ENCODE peak calls at places on chromosomes 2 and 18, in seven cellular contexts. A is dorsolateral prefrontal cortex, F is OCI-LY7, O is natural killer cell, R is GM12878, X is lung, D is H9. K is an unnamed sample.

GRCh38 chr2:45964945-45965344 is 313.5 kb downstream of the PRKCE start:
- DNase-seq in A (no peak), F (no peak), O (no peak), R (no peak), X (no peak), D (no peak), K (no peak)

GRCh38 chr2:45452866-45453265 is 158.2 kb downstream of the SRBD1 start:
- DNase-seq in A (no peak), F (no peak), O (no peak), R (no peak), X (no peak), D (no peak), K (no peak)

GRCh38 chr2:43407826-43408783 is 181.7 kb upstream of the ZFP36L2 start:
- DNase-seq in A (no peak), F (peak), O (no peak), R (peak), X (no peak), D (no peak), K (no peak)

GRCh38 chr2:2527162-2527561 is 196.1 kb upstream of the MYT1L start:
- DNase-seq in A (no peak), F (no peak), O (no peak), R (no peak), X (no peak), D (no peak), K (no peak)

GRCh38 chr2:97718051-97718882 is 4.9 kb downstream of the ZAP70 start:
- DNase-seq in A (no peak), F (peak), O (peak), R (no peak), X (no peak), D (no peak), K (peak)

GRCh38 chr2:10410716-10411437 is 37.2 kb downstream of the ODC1 start:
- DNase-seq in A (no peak), F (peak), O (no peak), R (no peak), X (no peak), D (no peak), K (no peak)

GRCh38 chr2:171855401-171855800 is 38.6 kb downstream of the SLC25A12 start:
- DNase-seq in A (no peak), F (no peak), O (no peak), R (no peak), X (no peak), D (no peak), K (no peak)

GRCh38 chr18:76494541-76495403 is at the start of gene ZNF516:
- DNase-seq in A (no peak), F (peak), O (peak), R (no peak), X (no peak), D (no peak), K (peak)

GRCh38 chr2:95267458-95268207 is 6.6 kb upstream of the PROM2 start:
- DNase-seq in A (peak), F (no peak), O (peak), R (no peak), X (peak), D (peak), K (no peak)

GRCh38 chr2:3138621-3139020 is 239.0 kb downstream of the EIPR1 start:
- DNase-seq in A (no peak), F (no peak), O (no peak), R (no peak), X (no peak), D (no peak), K (no peak)

GRCh38 chr2:206225435-206226232 is 48.8 kb upstream of the ZDBF2 start:
- DNase-seq in A (no peak), F (no peak), O (no peak), R (peak), X (no peak), D (no peak), K (no peak)

GRCh38 chr2:169822036-169822435 is 2.7 kb downstream of the METTL5 start:
- DNase-seq in A (no peak), F (no peak), O (no peak), R (no peak), X (no peak), D (no peak), K (no peak)

GRCh38 chr2:19632327-19633040 is 269.3 kb downstream of the TTC32 start:
- DNase-seq in A (no peak), F (no peak), O (no peak), R (no peak), X (no peak), D (no peak), K (no peak)

GRCh38 chr2:216574046-216574445 is 59.2 kb upstream of the IGFBP2 start:
- DNase-seq in A (no peak), F (no peak), O (no peak), R (no peak), X (no peak), D (no peak), K (no peak)

GRCh38 chr2:216987176-216987809 is 127.4 kb upstream of the TNP1 start:
- DNase-seq in A (no peak), F (no peak), O (no peak), R (no peak), X (no peak), D (no peak), K (no peak)

GRCh38 chr18:57831597-57832377 is 28.7 kb upstream of the ATP8B1 start:
- DNase-seq in A (no peak), F (no peak), O (no peak), R (no peak), X (no peak), D (no peak), K (no peak)

GRCh38 chr2:186827426-186827825 is 21.5 kb downstream of the ZSWIM2 start:
- DNase-seq in A (no peak), F (no peak), O (no peak), R (no peak), X (no peak), D (no peak), K (no peak)

GRCh38 chr2:223941579-223942277 is 3.4 kb downstream of the WDFY1 start:
- DNase-seq in A (no peak), F (no peak), O (peak), R (peak), X (no peak), D (no peak), K (no peak)

GRCh38 chr2:12131975-12132374 is 385.5 kb downstream of the LPIN1 start:
- DNase-seq in A (no peak), F (no peak), O (no peak), R (no peak), X (no peak), D (no peak), K (no peak)

GRCh38 chr2:81589406-81589805 is 1284.9 kb upstream of the LRRTM1 start:
- DNase-seq in A (no peak), F (no peak), O (no peak), R (no peak), X (no peak), D (no peak), K (no peak)

GRCh38 chr2:100208375-100208774 is 66.0 kb upstream of the AFF3 start:
- DNase-seq in A (no peak), F (no peak), O (no peak), R (no peak), X (no peak), D (no peak), K (no peak)

GRCh38 chr18:79935925-79936324 is 15.5 kb downstream of the SLC66A2 start:
- DNase-seq in A (peak), F (no peak), O (no peak), R (no peak), X (no peak), D (peak), K (no peak)

GRCh38 chr2:180991361-180991760 is 11.0 kb downstream of the UBE2E3 start:
- DNase-seq in A (no peak), F (no peak), O (no peak), R (no peak), X (no peak), D (no peak), K (no peak)

GRCh38 chr2:53486185-53486584 is 281.4 kb upstream of the CHAC2 start:
- DNase-seq in A (no peak), F (no peak), O (no peak), R (no peak), X (no peak), D (no peak), K (no peak)

GRCh38 chr2:68251187-68251854 is 1.0 kb downstream of the PPP3R1 start:
- DNase-seq in A (peak), F (peak), O (peak), R (peak), X (peak), D (peak), K (peak)

GRCh38 chr2:23664069-23664788 is 262.7 kb downstream of the ATAD2B start:
- DNase-seq in A (no peak), F (no peak), O (no peak), R (no peak), X (no peak), D (no peak), K (no peak)

GRCh38 chr2:158893057-158893456 is 75.4 kb upstream of the TANC1 start:
- DNase-seq in A (no peak), F (no peak), O (no peak), R (no peak), X (no peak), D (no peak), K (no peak)

GRCh38 chr2:26685943-26686839 is 6.3 kb upstream of the KCNK3 start:
- DNase-seq in A (no peak), F (no peak), O (no peak), R (no peak), X (no peak), D (no peak), K (no peak)

GRCh38 chr18:9172506-9173127 is 36.0 kb downstream of the ANKRD12 start:
- DNase-seq in A (no peak), F (no peak), O (no peak), R (no peak), X (no peak), D (no peak), K (no peak)

GRCh38 chr2:69465513-69466456 is 28.6 kb upstream of the NFU1 start:
- DNase-seq in A (no peak), F (no peak), O (no peak), R (no peak), X (no peak), D (no peak), K (no peak)

GRCh38 chr2:18465979-18466378 is 94.5 kb downstream of the RDH14 start:
- DNase-seq in A (no peak), F (no peak), O (no peak), R (no peak), X (no peak), D (no peak), K (no peak)

GRCh38 chr2:12661472-12661871 is 55.3 kb upstream of the TRIB2 start:
- DNase-seq in A (no peak), F (no peak), O (no peak), R (no peak), X (no peak), D (no peak), K (no peak)

GRCh38 chr2:26471278-26471677 is 6.6 kb downstream of the OTOF start:
- DNase-seq in A (no peak), F (no peak), O (no peak), R (no peak), X (no peak), D (no peak), K (no peak)

GRCh38 chr2:231514951-231515297 is 15.3 kb downstream of the NMUR1 start:
- DNase-seq in A (no peak), F (peak), O (no peak), R (no peak), X (no peak), D (no peak), K (no peak)

GRCh38 chr2:173978447-173978846 is 13.3 kb upstream of the SP3 start:
- DNase-seq in A (no peak), F (no peak), O (no peak), R (no peak), X (no peak), D (no peak), K (no peak)

GRCh38 chr2:9140570-9141378 is 65.8 kb upstream of the ASAP2 start:
- DNase-seq in A (no peak), F (peak), O (no peak), R (no peak), X (no peak), D (no peak), K (no peak)

GRCh38 chr18:156514-157230 is 1.7 kb upstream of the USP14 start:
- DNase-seq in A (no peak), F (no peak), O (no peak), R (no peak), X (no peak), D (no peak), K (no peak)

GRCh38 chr18:159933-160332 is 1.6 kb downstream of the USP14 start:
- DNase-seq in A (no peak), F (no peak), O (no peak), R (no peak), X (no peak), D (no peak), K (no peak)

GRCh38 chr18:160831-161570 is 2.6 kb downstream of the USP14 start:
- DNase-seq in A (no peak), F (no peak), O (no peak), R (no peak), X (no peak), D (no peak), K (no peak)

GRCh38 chr18:159037-159652 is 788 bp downstream of the USP14 start:
- DNase-seq in A (no peak), F (peak), O (no peak), R (no peak), X (no peak), D (no peak), K (no peak)

GRCh38 chr18:158128-159036 is at the start of gene USP14:
- DNase-seq in A (peak), F (peak), O (peak), R (peak), X (peak), D (peak), K (peak)
- TF ChIP-seq CTCF in A (peak), F (peak), O (no peak), R (no peak), X (no peak), D (peak), K (no peak)

DNA sequence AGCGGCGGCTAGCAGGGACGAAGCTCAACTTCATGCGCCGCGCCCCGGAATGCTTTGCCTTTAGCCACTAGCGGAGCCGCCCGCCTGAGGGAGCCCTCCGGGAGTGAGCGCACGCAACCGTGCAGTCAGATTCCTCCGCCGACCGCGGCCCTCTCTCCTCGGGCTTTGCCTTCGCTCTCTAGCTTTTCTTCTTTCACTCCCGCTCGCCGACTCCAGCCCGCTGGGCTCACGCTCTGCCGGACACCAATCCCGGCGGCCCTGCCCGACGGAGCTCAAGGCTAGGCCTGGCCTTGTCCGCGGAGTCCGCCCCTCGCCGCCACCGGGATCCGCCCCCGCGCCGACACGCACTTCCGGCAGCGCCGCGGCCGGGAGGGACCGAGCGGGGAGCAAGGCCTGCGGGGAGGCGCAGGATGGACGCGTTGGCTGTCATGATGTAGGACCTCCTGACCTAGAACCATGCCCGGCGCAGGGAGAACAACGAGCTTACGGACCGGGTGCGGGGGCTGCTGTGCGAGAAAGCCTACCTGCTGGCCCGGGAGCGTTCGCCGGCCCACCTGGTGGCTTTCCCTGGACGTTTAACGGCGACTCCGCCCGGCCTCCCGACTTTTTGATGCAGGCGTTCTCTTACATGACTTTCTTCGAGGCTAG is 40.8 kb upstream of the AKAIN1 start:
- DNase-seq in A (peak), F (peak), O (peak), R (peak), X (peak), D (peak), K (peak)
- TF ChIP-seq CTCF in A (peak), F (peak), O (peak), R (peak), X (no peak), D (peak), K (no peak)

GRCh38 chr18:48345596-48345995 is 63.6 kb downstream of the ZBTB7C start:
- DNase-seq in A (no peak), F (no peak), O (no peak), R (no peak), X (no peak), D (no peak), K (no peak)
- TF ChIP-seq CTCF in A (no peak), F (peak), O (no peak), R (no peak), X (no peak), D (peak), K (no peak)

GRCh38 chr2:228798931-228799588 is 472.0 kb downstream of the PID1 start:
- DNase-seq in A (no peak), F (no peak), O (no peak), R (no peak), X (no peak), D (no peak), K (no peak)
- TF ChIP-seq CTCF in A (no peak), F (no peak), O (no peak), R (no peak), X (no peak), D (no peak), K (no peak)

DNA sequence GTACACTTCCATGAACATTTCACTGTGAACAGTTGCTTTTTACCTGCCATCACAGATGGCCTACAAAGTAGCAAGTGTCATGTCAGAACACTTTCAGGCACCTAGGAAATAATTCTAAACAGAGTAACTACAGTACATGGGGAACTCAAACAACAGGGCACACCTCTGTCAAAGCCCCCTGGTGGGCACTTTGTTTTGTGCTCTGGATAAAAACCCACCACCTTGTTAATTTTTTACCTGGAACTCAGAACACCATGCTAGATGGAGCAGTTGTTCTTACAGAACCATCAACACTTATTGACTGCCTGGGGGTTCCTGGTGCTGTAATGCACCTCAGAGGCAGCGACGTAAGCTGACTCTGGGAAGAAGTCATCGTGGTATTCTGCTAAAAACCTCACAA is 2.3 kb downstream of the MSL3B start:
- DNase-seq in A (no peak), F (peak), O (no peak), R (no peak), X (no peak), D (peak), K (no peak)
- TF ChIP-seq CTCF in A (no peak), F (peak), O (no peak), R (peak), X (no peak), D (peak), K (no peak)

K was measured in activated B cell treated with CpG ODN at 0.5 μM for 24 hours.